ENCODE peak calls at places on chromosomes 1 and 21, in four cellular contexts. S is GM12878, B is IMR-90, L is K562. H is an unnamed sample.

GRCh38 chr1:42935971-42936308 is 22.7 kb downstream of the SLC2A1 start:
- DNase-seq in L (no peak), S (no peak), B (no peak), H (no peak)

GRCh38 chr1:229092377-229093257 is 178.3 kb upstream of the RAB4A start:
- DNase-seq in L (no peak), B (no peak), S (no peak), H (no peak)

GRCh38 chr1:6208723-6209660 is 3.1 kb downstream of the RNF207 start:
- DNase-seq in B (peak), S (no peak), L (peak), H (peak)

GRCh38 chr1:158095737-158096335 is 84.9 kb upstream of the CD1D start:
- DNase-seq in B (peak), L (peak), S (no peak), H (peak)

GRCh38 chr1:232982238-232982944 is 32.0 kb downstream of the NTPCR start:
- DNase-seq in L (no peak), S (no peak), B (peak), H (no peak)

GRCh38 chr1:227940791-227941241 is 6.9 kb downstream of the WNT9A start:
- DNase-seq in B (no peak), L (no peak), S (no peak), H (no peak)

GRCh38 chr1:151539321-151540020 is 638 bp upstream of the TUFT1 start:
- DNase-seq in B (peak), S (peak), L (peak), H (peak)

GRCh38 chr1:3077081-3077480 is 8.1 kb downstream of the PRDM16 start:
- DNase-seq in L (no peak), S (no peak), B (no peak), H (no peak)

GRCh38 chr1:167093863-167094516 is at the start of gene STYXL2:
- DNase-seq in B (no peak), S (no peak), L (no peak), H (no peak)

GRCh38 chr1:43879414-43879813 is 54.2 kb upstream of the ARTN start:
- DNase-seq in B (peak), L (no peak), S (no peak), H (no peak)

GRCh38 chr21:41616063-41616591 is 108.2 kb upstream of the TMPRSS2 start:
- DNase-seq in S (no peak), B (peak), L (no peak), H (no peak)

GRCh38 chr1:244272471-244273261 is 179.0 kb downstream of the ADSS2 start:
- DNase-seq in S (peak), L (peak), B (peak), H (peak)

GRCh38 chr21:44930543-44930981 is 9.3 kb upstream of the SLX9 start:
- DNase-seq in B (no peak), L (no peak), S (no peak), H (no peak)

DNA sequence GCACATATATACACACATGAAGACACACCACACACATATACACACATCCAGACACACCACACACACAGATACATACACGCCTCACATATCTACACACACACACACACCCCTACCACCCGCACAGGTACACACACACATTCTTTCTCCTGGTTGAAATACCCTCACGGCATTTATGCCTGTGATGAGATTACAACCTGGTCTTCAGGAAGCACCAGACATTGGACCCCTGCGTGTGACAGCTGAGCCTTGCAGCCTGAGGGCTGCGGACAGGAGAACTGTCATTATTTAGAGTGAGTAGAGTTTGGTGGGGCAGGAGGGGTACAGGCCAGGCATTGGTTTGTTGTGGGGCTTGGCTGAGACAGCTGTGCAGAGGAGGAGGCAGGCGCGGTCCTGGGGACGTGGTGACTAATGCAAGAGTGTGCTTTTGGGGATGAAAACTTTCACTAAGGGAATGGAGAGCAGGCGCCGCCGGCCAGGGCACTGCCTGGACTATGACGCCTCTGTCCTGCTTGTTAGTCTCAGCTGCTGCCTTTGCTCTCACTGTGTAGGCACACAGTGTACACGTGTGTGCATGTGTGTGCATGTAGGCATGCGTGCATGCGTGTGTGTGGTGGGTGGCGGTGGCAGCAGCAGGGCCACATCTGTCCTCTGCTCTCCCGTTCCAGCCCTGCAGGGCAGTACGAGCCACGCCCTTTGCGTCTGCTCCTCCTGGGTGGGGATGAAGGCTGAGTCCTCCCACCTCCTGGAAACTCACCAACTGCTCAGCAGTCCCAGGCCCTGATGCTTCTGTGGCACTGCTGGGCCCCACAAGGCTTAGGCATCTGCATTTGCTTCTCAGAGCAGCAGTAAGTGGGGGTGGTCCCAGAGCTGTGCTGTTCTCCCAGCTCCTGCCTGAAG is 57.6 kb downstream of the SPSB1 start:
- DNase-seq in L (no peak), S (no peak), B (peak), H (no peak)
- H3K27ac ChIP-seq in L (no peak), S (no peak), B (no peak), H (no peak)

GRCh38 chr1:39106949-39107740 is 81.0 kb downstream of the NDUFS5 start:
- DNase-seq in L (no peak), B (no peak), S (no peak), H (peak)

GRCh38 chr1:39107891-39108290 is 81.7 kb downstream of the NDUFS5 start:
- DNase-seq in S (no peak), L (no peak), B (no peak), H (peak)

GRCh38 chr1:39104158-39105060 is 78.3 kb downstream of the NDUFS5 start:
- DNase-seq in B (no peak), S (no peak), L (no peak), H (peak)

GRCh38 chr1:39105061-39105840 is 79.1 kb downstream of the NDUFS5 start:
- DNase-seq in B (peak), S (no peak), L (peak), H (peak)

DNA sequence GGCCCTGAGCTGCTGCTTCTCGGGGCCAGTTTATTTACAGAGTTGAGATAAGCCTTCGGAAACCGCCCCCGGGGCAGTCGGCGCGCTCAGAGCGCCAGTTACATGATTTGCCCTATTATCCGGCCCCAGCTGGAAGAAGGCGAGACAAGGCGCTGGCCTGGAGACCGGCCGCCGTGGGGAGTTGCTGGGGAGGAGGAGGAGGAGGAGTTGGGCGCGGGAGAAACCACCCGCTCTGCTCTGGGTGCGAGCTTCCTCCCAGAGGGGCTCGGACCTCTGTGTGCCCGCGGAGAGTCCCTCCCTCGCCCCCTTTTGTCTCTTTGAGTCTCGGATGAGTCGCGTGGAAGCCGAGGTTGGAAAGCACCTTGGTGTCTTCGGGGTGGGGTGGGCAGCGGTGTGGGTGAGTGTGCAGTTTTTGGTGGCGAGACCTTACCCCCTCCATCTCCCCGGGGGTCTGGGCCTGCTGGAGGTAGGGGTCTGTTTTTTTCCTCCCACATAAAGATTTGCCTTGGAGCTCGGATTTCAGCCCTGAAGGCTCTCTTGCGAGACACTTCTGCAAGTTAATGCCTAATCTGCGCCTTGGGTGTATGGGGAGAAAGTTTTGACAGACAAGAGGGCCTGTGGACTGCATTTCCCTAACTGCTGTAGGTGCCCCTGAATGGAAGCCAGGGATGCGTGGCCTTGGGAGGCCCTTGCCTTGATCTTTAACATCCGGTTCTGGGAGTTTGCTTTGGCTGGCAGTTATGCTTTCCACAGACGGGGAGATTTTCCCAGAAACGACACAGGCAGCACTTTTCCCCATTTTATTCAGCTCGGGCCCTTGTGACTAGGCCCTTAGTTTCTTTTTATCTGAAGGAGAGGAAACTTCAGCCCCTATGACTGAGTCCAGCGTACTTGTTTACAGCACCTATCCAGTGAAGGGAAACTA is 80.0 kb downstream of the NDUFS5 start:
- DNase-seq in S (no peak), B (no peak), L (no peak), H (peak)
- TF ChIP-seq FOS in S (no peak), B (no peak), L (no peak), H (no peak)

GRCh38 chr1:226682841-226683800 is 56.0 kb downstream of the ITPKB start:
- DNase-seq in B (no peak), S (no peak), L (no peak), H (no peak)
- H3K27ac ChIP-seq in B (no peak), S (no peak), L (no peak), H (no peak)

DNA sequence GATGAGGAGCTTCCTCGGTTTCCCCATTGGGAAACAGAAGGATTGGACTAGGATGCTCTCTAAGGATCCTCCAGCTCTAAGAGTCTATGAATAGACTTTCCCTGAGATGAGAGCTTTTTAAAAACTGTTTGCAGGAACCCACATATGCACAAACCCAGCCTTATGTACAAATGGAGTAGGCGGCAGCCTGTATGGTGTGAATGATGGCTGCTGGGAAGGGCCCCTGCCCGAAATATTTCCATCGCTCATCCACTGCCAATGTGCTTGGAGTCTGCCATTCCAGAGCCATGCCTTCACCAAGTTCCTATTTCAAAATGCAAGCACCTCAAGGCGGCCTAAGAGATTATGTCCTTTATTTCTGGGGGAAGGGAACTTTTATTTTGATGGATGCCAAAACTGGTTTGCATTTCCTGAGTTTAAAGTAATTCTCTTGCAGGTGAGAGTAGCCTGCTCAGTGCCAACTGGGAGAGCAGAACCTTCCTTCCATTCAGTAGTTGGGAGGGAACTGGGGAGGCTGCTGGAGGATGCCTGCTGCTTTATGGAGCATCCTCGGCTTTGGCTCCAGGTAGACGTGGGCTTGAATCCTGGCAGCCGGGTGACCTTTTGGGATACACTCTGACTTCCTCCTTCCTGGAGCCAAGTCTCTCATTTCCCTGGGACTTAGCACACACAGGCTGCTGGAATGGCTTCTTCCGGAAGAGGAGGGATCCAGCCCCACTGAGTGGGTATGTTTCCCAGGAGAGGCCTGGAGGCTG is 165.9 kb downstream of the ACTL8 start:
- DNase-seq in L (no peak), B (no peak), S (no peak), H (no peak)
- TF ChIP-seq FOS in L (no peak), B (no peak), S (no peak), H (no peak)

DNA sequence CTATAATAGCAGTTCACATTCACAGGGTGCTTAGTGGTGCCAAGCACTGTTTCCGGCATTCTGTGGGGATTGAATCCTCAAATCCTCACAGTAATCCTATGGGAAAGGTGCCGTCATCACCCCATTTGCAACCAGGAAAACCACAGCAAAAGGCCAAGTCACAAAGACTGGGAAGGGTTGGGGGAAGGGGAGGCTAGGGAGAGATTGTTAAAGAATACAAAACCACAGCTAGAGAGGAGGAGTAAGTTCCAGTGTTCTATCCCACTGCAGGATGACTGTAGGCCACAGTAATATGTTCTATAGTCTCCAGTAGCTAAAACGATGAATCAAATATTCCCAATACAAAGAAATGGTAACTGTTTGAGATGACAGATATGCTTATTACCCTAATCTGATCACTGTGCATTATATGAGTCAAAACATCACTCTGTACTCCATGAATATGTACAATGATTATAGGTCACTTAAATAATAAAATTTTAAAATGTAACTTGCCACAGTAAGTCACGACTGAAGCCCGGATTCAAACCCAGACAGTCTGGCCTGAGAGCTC is 256.9 kb downstream of the TOMM20 start:
- DNase-seq in B (peak), L (no peak), S (no peak), H (no peak)
- H3K27ac ChIP-seq in B (no peak), L (peak), S (no peak), H (no peak)

GRCh38 chr1:213982515-213982813 is 5.3 kb upstream of the PROX1 start:
- DNase-seq in B (no peak), L (no peak), S (no peak), H (no peak)

GRCh38 chr1:213982814-213983588 is 4.8 kb upstream of the PROX1 start:
- DNase-seq in L (no peak), S (no peak), B (no peak), H (peak)

GRCh38 chr1:213985181-213986019 is 2.4 kb upstream of the PROX1 start:
- DNase-seq in S (no peak), L (no peak), B (no peak), H (no peak)

GRCh38 chr1:213984387-213985180 is 3.2 kb upstream of the PROX1 start:
- DNase-seq in L (no peak), B (no peak), S (no peak), H (no peak)

GRCh38 chr1:213983589-213984386 is 4.0 kb upstream of the PROX1 start:
- DNase-seq in S (no peak), L (no peak), B (no peak), H (no peak)
- TF ChIP-seq FOS in S (no peak), L (no peak), B (no peak), H (no peak)

H was measured in endothelial cell of umbilical vein.